ENCODE peak calls at places on chromosome 5, in four cellular contexts. K, E, M and L are unnamed samples.

GRCh38 chr5:120677481-120677880 is 213.4 kb downstream of the PRR16 start:
- DNase-seq in K (no peak), E (no peak), M (no peak), L (no peak)

GRCh38 chr5:79666758-79667157 is 22.9 kb upstream of the CMYA5 start:
- DNase-seq in K (peak; percentile 28), E (no peak), M (no peak), L (no peak)

GRCh38 chr5:58868931-58869330 is 286.1 kb downstream of the RAB3C start:
- DNase-seq in K (no peak), E (no peak), M (no peak), L (no peak)

GRCh38 chr5:43753069-43753468 is 150.1 kb downstream of the NNT start:
- DNase-seq in K (no peak), E (no peak), M (no peak), L (no peak)

GRCh38 chr5:751496-751895 is 33.0 kb downstream of the ZDHHC11B start:
- DNase-seq in K (no peak), E (no peak), M (no peak), L (no peak)

GRCh38 chr5:77637170-77638074 is 1.1 kb downstream of the OTP start:
- DNase-seq in K (peak; percentile 25), E (no peak), M (no peak), L (no peak)

GRCh38 chr5:60372786-60373185 is 327.2 kb downstream of the DEPDC1B start:
- DNase-seq in K (no peak), E (no peak), M (no peak), L (no peak)

GRCh38 chr5:91177085-91177484 is 206.0 kb downstream of the ARRDC3 start:
- DNase-seq in K (no peak), E (no peak), M (no peak), L (no peak)

GRCh38 chr5:68872088-68872842 is 221.5 kb upstream of the SLC30A5 start:
- DNase-seq in K (peak; percentile 80), E (no peak), M (no peak), L (no peak)

GRCh38 chr5:62938927-62939326 is 360.3 kb downstream of the LRRC70 start:
- DNase-seq in K (peak; percentile 81), E (no peak), M (no peak), L (no peak)

GRCh38 chr5:98570661-98571181 is 202.7 kb upstream of the RGMB start:
- DNase-seq in K (no peak), E (no peak), M (no peak), L (no peak)

GRCh38 chr5:41112486-41113455 is 41.6 kb upstream of the MROH2B start:
- DNase-seq in K (no peak), E (no peak), M (peak; percentile 63), L (no peak)

GRCh38 chr5:111135946-111136345 is 43.8 kb downstream of the WDR36 start:
- DNase-seq in K (no peak), E (no peak), M (no peak), L (no peak)

GRCh38 chr5:148808864-148809642 is 17.4 kb upstream of the ADRB2 start:
- DNase-seq in K (no peak), E (no peak), M (no peak), L (peak; percentile 85)

GRCh38 chr5:17132444-17133083 is 84.9 kb upstream of the BASP1 start:
- DNase-seq in K (peak; percentile 48), E (no peak), M (no peak), L (peak; percentile 25)

GRCh38 chr5:83077662-83078261 is 415 bp downstream of the XRCC4 start:
- DNase-seq in K (peak; percentile 61), E (no peak), M (no peak), L (peak; percentile 24)

GRCh38 chr5:127072861-127073846 is at the start of gene C5orf63:
- DNase-seq in K (no peak), E (peak; percentile 86), M (peak; percentile 68), L (peak; percentile 82)

GRCh38 chr5:77177576-77177975 is 32.9 kb upstream of the PDE8B start:
- DNase-seq in K (no peak), E (no peak), M (no peak), L (no peak)

GRCh38 chr5:169904059-169904458 is 76.2 kb downstream of the INSYN2B start:
- DNase-seq in K (no peak), E (no peak), M (no peak), L (no peak)

GRCh38 chr5:59745422-59745863 is 148.1 kb downstream of the PDE4D start:
- DNase-seq in K (no peak), E (no peak), M (peak; percentile 90), L (no peak)

GRCh38 chr5:17343675-17344074 is 126.2 kb downstream of the BASP1 start:
- DNase-seq in K (peak; percentile 19), E (no peak), M (no peak), L (no peak)

GRCh38 chr5:78705826-78706225 is 57.3 kb upstream of the LHFPL2 start:
- DNase-seq in K (no peak), E (no peak), M (no peak), L (no peak)

GRCh38 chr5:150783422-150783928 is 4.9 kb downstream of the SMIM3 start:
- DNase-seq in K (peak; percentile 84), E (peak; percentile 69), M (peak; percentile 89), L (peak; percentile 7)

GRCh38 chr5:158943057-158943456 is 156.7 kb downstream of the EBF1 start:
- DNase-seq in K (no peak), E (peak; percentile 64), M (no peak), L (no peak)

GRCh38 chr5:146365618-146366017 is 27.0 kb downstream of the POU4F3 start:
- DNase-seq in K (peak; percentile 25), E (no peak), M (no peak), L (no peak)

GRCh38 chr5:150219142-150219541 is 29.3 kb downstream of the SLC6A7 start:
- DNase-seq in K (peak; percentile 33), E (no peak), M (no peak), L (peak; percentile 9)

GRCh38 chr5:78560000-78560399 is 88.6 kb downstream of the LHFPL2 start:
- DNase-seq in K (no peak), E (no peak), M (no peak), L (no peak)

GRCh38 chr5:136190904-136191303 is 2.1 kb downstream of the SMIM32 start:
- DNase-seq in K (no peak), E (no peak), M (no peak), L (no peak)

GRCh38 chr5:54577542-54577941 is 60.0 kb downstream of the SNX18 start:
- DNase-seq in K (no peak), E (no peak), M (no peak), L (no peak)

GRCh38 chr5:158883502-158883901 is 216.2 kb downstream of the EBF1 start:
- DNase-seq in K (peak; percentile 11), E (no peak), M (no peak), L (no peak)

GRCh38 chr5:98679963-98680362 is 93.5 kb upstream of the RGMB start:
- DNase-seq in K (peak; percentile 82), E (no peak), M (no peak), L (no peak)

GRCh38 chr5:55923177-55923872 is 71.4 kb downstream of the IL6ST start:
- DNase-seq in K (peak; percentile 46), E (no peak), M (no peak), L (no peak)

GRCh38 chr5:100623719-100624118 is 88.5 kb downstream of the FAM174A start:
- DNase-seq in K (peak; percentile 14), E (no peak), M (no peak), L (peak; percentile 46)

GRCh38 chr5:77876862-77877502 is 100.8 kb upstream of the TBCA start:
- DNase-seq in K (no peak), E (no peak), M (no peak), L (no peak)

GRCh38 chr5:179680780-179681411 is at the start of gene CBY3:
- DNase-seq in K (no peak), E (no peak), M (no peak), L (no peak)

GRCh38 chr5:177605078-177605477 is 5.1 kb downstream of the B4GALT7 start:
- DNase-seq in K (no peak), E (no peak), M (no peak), L (no peak)

GRCh38 chr5:97658116-97658900 is 475.3 kb upstream of the RIOK2 start:
- DNase-seq in K (no peak), E (no peak), M (no peak), L (no peak)

GRCh38 chr5:124741711-124742496 is 4.5 kb downstream of the ZNF608 start:
- DNase-seq in K (peak; percentile 92), E (no peak), M (no peak), L (peak; percentile 44)

GRCh38 chr5:72557576-72558336 is 50.5 kb upstream of the ZNF366 start:
- DNase-seq in K (no peak), E (no peak), M (no peak), L (no peak)
- H3K4me3 ChIP-seq in K (no peak overlapping the region), E (no peak overlapping the region), M (no peak overlapping the region), L (no peak overlapping the region)

GRCh38 chr5:172421020-172421419 is 33.3 kb downstream of the SH3PXD2B start:
- DNase-seq in K (no peak), E (no peak), M (peak; percentile 69), L (no peak)

GRCh38 chr5:172417983-172418630 is 36.2 kb downstream of the SH3PXD2B start:
- DNase-seq in K (no peak), E (peak; percentile 86), M (peak; percentile 99), L (no peak)

GRCh38 chr5:172417130-172417802 is 37.1 kb downstream of the SH3PXD2B start:
- DNase-seq in K (no peak), E (no peak), M (peak; percentile 75), L (no peak)

GRCh38 chr5:172420215-172420934 is 34.0 kb downstream of the SH3PXD2B start:
- DNase-seq in K (peak; percentile 83), E (no peak), M (peak; percentile 93), L (peak; percentile 27)

GRCh38 chr5:172418847-172419810 is 35.2 kb downstream of the SH3PXD2B start:
- DNase-seq in K (no peak), E (no peak), M (peak; percentile 89), L (no peak)
- H3K4me1 ChIP-seq in K (no peaks in the 10 kb centered on the region), E (peaks cover 24% of the 10 kb centered on the region), M (peaks cover 75% of the 10 kb centered on the region), L (no peaks in the 10 kb centered on the region)

DNA sequence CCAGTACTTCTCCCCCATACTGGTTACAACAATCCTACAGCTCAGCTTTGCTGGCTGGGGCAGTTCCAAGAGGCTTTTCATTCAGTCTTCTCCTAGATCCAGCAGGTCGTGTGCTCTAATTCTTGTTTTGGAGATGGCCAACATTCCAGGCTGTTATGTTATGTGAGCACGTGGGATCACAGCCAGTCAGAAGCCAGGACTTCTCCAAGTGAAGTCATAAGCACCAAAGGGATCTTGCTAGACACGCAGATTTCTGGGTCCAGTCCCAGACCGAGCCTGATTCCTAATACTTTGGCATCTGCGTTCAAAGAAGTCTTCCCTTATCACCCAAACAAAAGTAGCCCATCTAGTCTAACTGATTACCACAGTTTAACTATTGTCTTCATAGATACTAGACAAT is 1.4 kb upstream of the LARP1 start:
- DNase-seq in K (peak; percentile 45), E (no peak), M (peak; percentile 96), L (no peak)
- H3K4me3 ChIP-seq in K (no peak overlapping the region), E (peak overlapping the region; percentile 78), M (peak overlapping the region; percentile 88), L (peak overlapping the region; percentile 69)

DNA sequence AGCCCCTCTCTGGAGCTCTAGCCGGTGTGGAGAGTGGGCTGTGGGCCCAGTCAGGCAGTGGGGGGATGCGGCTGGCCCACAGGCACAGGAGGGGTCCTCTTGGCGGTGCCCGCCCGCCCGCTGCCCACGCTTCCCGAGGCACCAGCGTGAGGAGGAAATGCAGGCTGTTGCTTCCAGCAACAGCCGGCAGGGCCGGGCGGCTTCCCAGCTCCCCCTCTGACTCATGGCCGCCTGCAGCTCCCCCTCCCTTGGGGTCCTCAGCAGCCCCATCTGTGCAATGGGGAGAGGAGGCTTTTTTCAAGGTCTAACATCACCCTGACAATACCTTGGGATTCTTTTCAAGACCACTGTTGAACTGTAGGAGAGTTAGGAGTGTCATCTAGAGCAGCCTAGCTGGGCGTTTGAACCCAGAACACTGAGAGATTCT is 10.4 kb downstream of the CXXC5 start:
- DNase-seq in K (no peak), E (no peak), M (no peak), L (no peak)
- H3K4me1 ChIP-seq in K (peaks cover 45% of the 10 kb centered on the region), E (peaks cover 85% of the 10 kb centered on the region), M (peaks cover 85% of the 10 kb centered on the region), L (peaks cover 97% of the 10 kb centered on the region)